ENCODE peak calls at places on chromosomes 2 and 18, in six cellular contexts. K is adrenal gland, Z is Peyer's patch, C is uterus, M is heart left ventricle, P is ovary. N is an unnamed sample.

GRCh38 chr2:54966165-54966819 is 84.0 kb downstream of the RTN4 start:
- DNase-seq in C (no peak), P (no peak), Z (no peak), K (no peak), M (no peak), N (no peak)

GRCh38 chr2:152283392-152283791 is 51.6 kb upstream of the FMNL2 start:
- DNase-seq in Z (no peak), C (no peak), P (no peak), K (no peak), M (no peak), N (no peak)

GRCh38 chr2:239942871-239943311 is 82.3 kb downstream of the NDUFA10 start:
- DNase-seq in Z (no peak), M (peak), P (no peak), K (no peak), C (no peak), N (no peak)

GRCh38 chr2:142907653-142908052 is 30.2 kb downstream of the KYNU start:
- DNase-seq in C (no peak), Z (no peak), K (no peak), P (no peak), M (no peak), N (no peak)

GRCh38 chr18:75269140-75269676 is 58.6 kb downstream of the TSHZ1 start:
- DNase-seq in M (no peak), Z (no peak), K (no peak), P (no peak), C (no peak), N (no peak)

GRCh38 chr2:26550276-26551015 is 72.5 kb upstream of the OTOF start:
- DNase-seq in M (no peak), K (no peak), P (no peak), C (no peak), Z (no peak), N (no peak)

GRCh38 chr2:173830169-173830568 is 135.0 kb downstream of the SP3 start:
- DNase-seq in K (no peak), P (peak), C (peak), M (no peak), Z (no peak), N (no peak)

GRCh38 chr2:64837925-64838641 is 151.1 kb upstream of the SLC1A4 start:
- DNase-seq in Z (peak), K (no peak), M (peak), C (peak), P (no peak), N (no peak)

GRCh38 chr2:42105330-42106256 is 57.8 kb downstream of the PKDCC start:
- DNase-seq in M (peak), C (no peak), K (peak), P (no peak), Z (peak), N (peak)

GRCh38 chr2:1478311-1479305 is 65.3 kb downstream of the TPO start:
- DNase-seq in P (no peak), C (no peak), K (no peak), M (no peak), Z (no peak), N (no peak)

GRCh38 chr2:42147641-42148274 is 21.4 kb upstream of the EML4 start:
- DNase-seq in C (no peak), Z (no peak), P (peak), M (no peak), K (no peak), N (no peak)

GRCh38 chr2:12549641-12550040 is 167.1 kb upstream of the TRIB2 start:
- DNase-seq in P (no peak), M (no peak), K (no peak), C (no peak), Z (no peak), N (no peak)

GRCh38 chr2:123738643-123739042 is 286.4 kb upstream of the CNTNAP5 start:
- DNase-seq in M (no peak), C (no peak), P (no peak), K (no peak), Z (no peak), N (no peak)

GRCh38 chr18:44946529-44947113 is 265.9 kb downstream of the SETBP1 start:
- DNase-seq in P (no peak), M (no peak), C (no peak), Z (no peak), K (no peak), N (no peak)

GRCh38 chr18:54162431-54162830 is 62.0 kb downstream of the MBD2 start:
- DNase-seq in C (no peak), P (no peak), M (no peak), Z (no peak), K (no peak), N (no peak)

GRCh38 chr18:69128978-69129377 is 271.7 kb upstream of the DOK6 start:
- DNase-seq in Z (no peak), M (no peak), C (no peak), P (no peak), K (no peak), N (no peak)

GRCh38 chr18:77124452-77124922 is 8.1 kb downstream of the MBP start:
- DNase-seq in P (no peak), M (no peak), Z (peak), C (no peak), K (no peak), N (no peak)

GRCh38 chr18:76931171-76931570 is 108.8 kb downstream of the ZNF236 start:
- DNase-seq in C (no peak), M (no peak), Z (no peak), P (no peak), K (no peak), N (no peak)

GRCh38 chr18:40485318-40485717 is 1469.7 kb upstream of the PIK3C3 start:
- DNase-seq in M (no peak), P (no peak), Z (no peak), C (no peak), K (no peak), N (no peak)

GRCh38 chr2:236972491-236973379 is 113.0 kb upstream of the COPS8 start:
- DNase-seq in C (no peak), Z (no peak), K (peak), P (no peak), M (peak), N (no peak)

GRCh38 chr2:10817413-10817812 is 4.8 kb upstream of the PDIA6 start:
- DNase-seq in P (no peak), Z (no peak), K (no peak), M (no peak), C (no peak), N (no peak)

GRCh38 chr18:42893991-42894390 is 221.5 kb downstream of the RIT2 start:
- DNase-seq in P (no peak), C (no peak), M (no peak), Z (no peak), K (no peak), N (no peak)

DNA sequence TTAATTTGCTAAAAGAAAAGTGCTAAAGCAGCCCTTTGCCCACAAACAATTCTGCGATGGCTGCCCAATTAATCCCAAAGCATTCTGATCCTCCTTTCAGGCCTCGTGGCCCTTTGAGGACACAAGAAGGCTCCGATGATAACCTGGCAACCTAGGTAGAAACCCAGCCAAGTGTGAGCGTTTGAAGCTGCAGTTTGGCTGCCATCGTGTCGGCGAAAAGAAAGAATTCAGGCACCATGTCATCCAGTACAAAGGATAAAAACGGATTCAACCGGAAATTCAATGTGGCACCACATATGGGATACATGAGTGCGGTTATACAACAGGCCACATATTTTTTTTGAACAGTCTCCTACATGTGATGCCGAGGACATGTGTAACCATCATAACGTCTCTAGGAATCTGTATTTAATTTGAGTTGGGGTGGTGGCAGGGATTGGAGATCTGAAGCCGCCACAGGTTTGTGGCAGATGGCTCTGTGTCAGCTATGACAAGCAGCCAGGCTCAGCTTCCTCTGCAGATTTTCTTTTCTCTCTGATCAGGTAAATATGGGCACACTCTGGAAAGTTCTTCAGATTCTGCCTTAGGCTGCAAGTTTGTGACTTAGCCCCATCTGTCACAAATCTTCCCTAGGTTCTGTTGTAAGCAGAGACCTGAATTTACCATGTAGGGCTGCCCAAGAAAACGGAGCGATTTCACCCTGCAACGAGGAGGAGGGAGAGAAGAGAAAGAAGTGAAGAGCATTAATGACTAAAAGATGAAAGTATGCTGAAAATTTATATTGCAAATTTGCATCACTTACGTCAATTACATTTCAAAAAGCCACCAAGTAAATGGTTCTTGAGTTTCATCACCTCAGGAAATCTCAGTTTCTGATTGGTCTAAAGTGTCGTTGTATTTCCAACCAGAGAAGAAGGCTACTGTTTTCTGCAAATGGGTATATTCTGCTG is 573.2 kb downstream of the ZEB2 start:
- DNase-seq in M (no peak), Z (no peak), C (no peak), P (no peak), K (no peak), N (no peak)
- TF ChIP-seq POLR2A in M (no peak), Z (no peak), C (no peak), P (no peak), K (no peak), N (no peak)

GRCh38 chr2:234974501-234975385 is 22.9 kb downstream of the SH3BP4 start:
- DNase-seq in K (no peak), Z (no peak), M (no peak), P (no peak), C (no peak), N (peak)
- H3K27ac ChIP-seq in K (no peak), Z (no peak), M (no peak), P (no peak), C (no peak), N (peak)

GRCh38 chr2:101809656-101810055 is 112.1 kb downstream of the MAP4K4 start:
- DNase-seq in P (no peak), M (no peak), K (no peak), Z (no peak), C (no peak), N (no peak)

GRCh38 chr2:101807242-101807641 is 109.7 kb downstream of the MAP4K4 start:
- DNase-seq in P (no peak), Z (no peak), C (no peak), M (no peak), K (no peak), N (no peak)

GRCh38 chr2:101806123-101806522 is 108.6 kb downstream of the MAP4K4 start:
- DNase-seq in M (no peak), C (no peak), Z (no peak), P (no peak), K (no peak), N (no peak)

GRCh38 chr2:101805146-101806088 is 107.9 kb downstream of the MAP4K4 start:
- DNase-seq in P (peak), M (no peak), K (no peak), Z (no peak), C (peak), N (no peak)

GRCh38 chr2:101808006-101808562 is 110.6 kb downstream of the MAP4K4 start:
- DNase-seq in K (no peak), Z (no peak), M (no peak), P (no peak), C (no peak), N (no peak)
- TF ChIP-seq POLR2A in K (no peak), Z (no peak), M (no peak), P (no peak), C (no peak), N (no peak)

GRCh38 chr2:8625399-8626283 is 56.2 kb upstream of the ID2 start:
- DNase-seq in P (no peak), M (no peak), C (peak), Z (no peak), K (no peak), N (no peak)

GRCh38 chr2:8624855-8625398 is 56.9 kb upstream of the ID2 start:
- DNase-seq in P (no peak), K (no peak), C (peak), M (no peak), Z (no peak), N (no peak)

GRCh38 chr2:8627019-8627691 is 54.7 kb upstream of the ID2 start:
- DNase-seq in K (no peak), P (no peak), M (no peak), C (no peak), Z (no peak), N (no peak)

GRCh38 chr2:8627692-8628085 is 54.2 kb upstream of the ID2 start:
- DNase-seq in P (no peak), C (no peak), M (no peak), Z (no peak), K (no peak), N (peak)

DNA sequence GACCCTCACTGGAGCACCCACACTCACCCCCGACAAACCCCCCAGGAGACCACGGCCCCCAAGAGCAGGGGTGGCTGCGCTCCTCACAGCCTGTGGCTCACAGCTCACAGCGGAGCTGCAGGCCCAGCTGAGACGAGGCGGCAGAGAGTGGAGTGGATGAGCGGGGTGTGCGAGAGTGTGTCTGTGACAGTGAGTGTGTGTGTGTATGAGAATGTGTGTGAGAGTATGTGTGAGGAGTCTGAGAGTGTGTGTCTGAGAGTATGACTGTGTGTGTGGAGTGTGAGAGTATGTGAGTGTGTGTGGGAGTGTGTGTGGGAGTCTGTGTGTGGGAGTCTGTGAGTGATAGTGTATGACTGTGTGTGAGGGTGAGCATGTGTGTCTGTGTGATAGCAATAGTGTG is 55.3 kb upstream of the ID2 start:
- DNase-seq in M (no peak), Z (no peak), C (peak), K (no peak), P (no peak), N (no peak)
- H3K27ac ChIP-seq in M (no peak), Z (peak), C (no peak), K (no peak), P (no peak), N (no peak)

GRCh38 chr2:43539436-43539835 is 56.4 kb downstream of the THADA start:
- DNase-seq in K (no peak), P (no peak), Z (no peak), M (no peak), C (no peak), N (no peak)

GRCh38 chr2:43539991-43540860 is 55.6 kb downstream of the THADA start:
- DNase-seq in K (peak), C (peak), P (peak), Z (peak), M (peak), N (peak)

GRCh38 chr2:43534569-43534968 is 61.3 kb downstream of the THADA start:
- DNase-seq in P (no peak), K (no peak), Z (no peak), C (no peak), M (no peak), N (no peak)

GRCh38 chr2:43538034-43538670 is 57.7 kb downstream of the THADA start:
- DNase-seq in P (no peak), Z (no peak), C (no peak), M (no peak), K (no peak), N (no peak)

GRCh38 chr2:43537137-43537536 is 58.7 kb downstream of the THADA start:
- DNase-seq in M (no peak), Z (no peak), C (no peak), P (no peak), K (no peak), N (no peak)
- TF ChIP-seq POLR2A in M (no peak), Z (no peak), C (no peak), P (no peak), K (no peak), N (no peak)

GRCh38 chr18:7872569-7872968 is 305.5 kb downstream of the PTPRM start:
- DNase-seq in P (no peak), C (no peak), K (peak), M (no peak), Z (no peak), N (no peak)

GRCh38 chr18:7871560-7872456 is 304.7 kb downstream of the PTPRM start:
- DNase-seq in C (no peak), Z (no peak), P (no peak), M (no peak), K (no peak), N (no peak)

GRCh38 chr18:7873316-7873715 is 306.2 kb downstream of the PTPRM start:
- DNase-seq in C (no peak), M (no peak), K (no peak), P (no peak), Z (no peak), N (no peak)

GRCh38 chr18:7876354-7876753 is 309.2 kb downstream of the PTPRM start:
- DNase-seq in C (no peak), M (no peak), Z (no peak), P (no peak), K (no peak), N (no peak)

GRCh38 chr18:7870855-7871254 is 303.7 kb downstream of the PTPRM start:
- DNase-seq in M (no peak), C (no peak), Z (no peak), K (no peak), P (no peak), N (no peak)
- H3K27ac ChIP-seq in M (no peak), C (no peak), Z (peak), K (no peak), P (no peak), N (no peak)

GRCh38 chr2:36356990-36357505 is 1.5 kb downstream of the CRIM1 start:
- DNase-seq in Z (no peak), K (peak), P (peak), M (peak), C (peak), N (no peak)

GRCh38 chr2:36359006-36359580 is 3.5 kb downstream of the CRIM1 start:
- DNase-seq in C (no peak), P (no peak), M (no peak), K (no peak), Z (no peak), N (no peak)

GRCh38 chr2:36358317-36358659 is 2.7 kb downstream of the CRIM1 start:
- DNase-seq in K (no peak), C (no peak), M (no peak), Z (no peak), P (no peak), N (no peak)

GRCh38 chr2:36356199-36356989 is 816 bp downstream of the CRIM1 start:
- DNase-seq in P (peak), K (peak), C (peak), Z (no peak), M (peak), N (peak)

DNA sequence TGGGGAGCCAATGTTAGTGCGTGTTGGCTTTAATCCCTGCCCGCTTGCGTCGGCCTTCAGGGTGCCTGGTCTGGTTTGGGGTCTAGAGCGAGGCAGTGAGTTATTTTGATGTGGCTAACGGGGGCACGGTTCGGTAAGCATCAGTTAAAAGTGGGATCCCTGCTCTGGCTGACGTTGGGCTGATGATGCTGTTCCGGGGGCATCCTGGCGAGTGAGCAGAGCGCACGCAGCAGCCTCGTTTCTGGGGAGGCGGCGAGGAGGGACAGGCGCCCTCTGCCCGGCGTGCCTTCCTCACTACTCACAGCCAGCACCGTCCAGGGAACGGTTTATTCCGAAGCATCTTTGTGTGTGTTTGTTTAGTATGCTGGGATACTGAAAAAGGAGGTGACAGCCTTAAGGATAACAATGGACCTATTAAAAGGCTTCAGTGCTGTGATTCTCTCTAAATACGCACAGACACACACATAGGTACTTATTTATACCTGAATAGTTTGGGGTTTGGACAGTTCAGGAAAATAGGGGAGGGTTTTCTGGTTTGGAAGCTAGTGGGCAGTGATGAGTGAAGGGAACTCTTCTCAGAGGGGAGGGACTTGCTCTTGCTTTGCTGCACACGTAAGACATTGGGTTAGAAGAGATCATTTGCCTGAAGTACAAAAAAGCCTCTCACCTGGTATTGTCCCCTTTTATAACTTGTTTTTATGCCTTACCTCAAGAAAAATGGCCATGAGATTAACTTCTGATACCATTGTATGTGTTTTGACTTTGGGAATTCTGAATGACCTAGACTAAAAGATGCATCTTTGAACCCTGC is 2.1 kb downstream of the CRIM1 start:
- DNase-seq in Z (no peak), K (peak), M (peak), C (peak), P (peak), N (no peak)
- TF ChIP-seq POLR2A in Z (no peak), K (no peak), M (no peak), C (peak), P (no peak), N (no peak)

DNA sequence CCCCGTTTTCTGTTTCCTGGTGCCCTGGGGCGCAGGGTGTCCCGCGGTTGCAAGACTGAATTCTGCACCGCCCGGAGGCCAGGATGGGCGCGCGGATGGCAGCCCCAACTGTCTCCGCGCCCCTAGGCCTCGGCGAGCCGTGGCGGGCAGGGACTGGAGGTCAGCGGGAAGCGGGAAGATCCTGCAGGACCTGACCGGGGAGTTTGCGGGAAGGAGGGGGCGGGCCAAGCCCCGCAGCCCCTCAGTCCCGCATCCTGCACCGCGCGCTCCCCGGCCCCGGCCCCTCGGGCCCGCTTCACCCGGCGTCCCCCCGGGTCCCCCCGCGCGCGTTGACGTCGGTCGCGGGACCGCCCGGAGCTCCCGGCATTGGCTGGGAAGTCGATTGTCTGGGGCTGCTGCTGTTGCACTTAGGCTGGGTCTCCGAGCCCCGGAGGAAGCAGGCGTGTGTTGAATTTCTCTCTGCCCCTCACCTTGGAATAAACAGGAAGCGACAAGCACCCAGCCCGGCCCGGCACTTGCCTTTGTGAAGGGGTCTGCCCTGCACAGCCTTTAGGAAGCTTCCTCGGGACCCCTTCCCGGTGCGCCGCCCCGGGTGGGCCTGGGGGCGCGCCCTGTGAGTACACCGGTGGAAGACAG is at the start of gene LDLRAD4:
- DNase-seq in K (peak), M (peak), C (peak), Z (no peak), P (peak), N (peak)
- H3K27ac ChIP-seq in K (peak), M (peak), C (peak), Z (peak), P (peak), N (peak)

N was measured in stomach.